ENCODE peak calls at places on chromosome 19, in six cellular contexts. W is HAP-1; S is stimulated activated CD4-positive, alpha-beta T cell treated with anti-CD3 and anti-CD28 coated beads, Interleukin-2, amount 100 ng/mL, for 48 hours; K is H9; G is activated T-helper 1 cell treated with anti-CD3 and anti-CD28 coated beads, Interleukin-2, amount 50 U/mL, for 16 hours; P is stimulated activated CD8-positive, alpha-beta memory T cell treated with anti-CD3 and anti-CD28 coated beads, Interleukin-4, amount 100 ng/mL, for 48 hours. O is an unnamed sample.

GRCh38 chr19:31214086-31214485 is 135.2 kb downstream of the TSHZ3 start:
- DNase-seq in W (no peak), S (peak), K (no peak), G (peak), P (peak), O (peak)

GRCh38 chr19:14031719-14032480 is at the start of gene IL27RA:
- DNase-seq in W (peak), S (peak), K (peak), G (peak), P (peak), O (peak)

GRCh38 chr19:1289395-1290244 is 3.9 kb downstream of the EFNA2 start:
- DNase-seq in W (no peak), S (no peak), K (no peak), G (no peak), P (no peak), O (no peak)

GRCh38 chr19:3849092-3849491 is 19.7 kb downstream of the ZFR2 start:
- DNase-seq in W (peak), S (peak), K (peak), G (no peak), P (peak), O (no peak)

GRCh38 chr19:491146-491741 is 5.0 kb upstream of the MADCAM1 start:
- DNase-seq in W (peak), S (no peak), K (peak), G (no peak), P (peak), O (peak)

GRCh38 chr19:47058621-47059020 is 10.2 kb upstream of the TMEM160 start:
- DNase-seq in W (no peak), S (no peak), K (no peak), G (no peak), P (no peak), O (no peak)

GRCh38 chr19:28836366-28836765 is 376.6 kb downstream of the UQCRFS1 start:
- DNase-seq in W (no peak), S (no peak), K (no peak), G (no peak), P (no peak), O (no peak)

GRCh38 chr19:1668339-1669123 is 16.1 kb upstream of the TCF3 start:
- DNase-seq in W (no peak), S (no peak), K (no peak), G (no peak), P (no peak), O (no peak)

GRCh38 chr19:47805313-47805712 is 962 bp upstream of the TPRX1 start:
- DNase-seq in W (no peak), S (no peak), K (no peak), G (no peak), P (no peak), O (no peak)

GRCh38 chr19:38049105-38049649 is 142.2 kb downstream of the SIPA1L3 start:
- DNase-seq in W (no peak), S (peak), K (no peak), G (peak), P (peak), O (no peak)

GRCh38 chr19:30342901-30343300 is 29.3 kb upstream of the ZNF536 start:
- DNase-seq in W (no peak), S (no peak), K (no peak), G (no peak), P (no peak), O (no peak)

O was measured in right cardiac atrium.